ENCODE peak calls at places on chromosome 15, in four cellular contexts. W is fibroblast of lung; O is adrenal gland; Q is CD8-positive, alpha-beta T cell. S is an unnamed sample.
A peak's percentile ranks its signal among the peaks of the same experiment; 100 is the strongest.

GRCh38 chr15:39517122-39517855 is 63.6 kb upstream of the THBS1 start:
- DNase-seq in O (no peak), Q (no peak), W (no peak), S (no peak)

GRCh38 chr15:85100186-85100937 is 118.7 kb downstream of the PDE8A start:
- DNase-seq in Q (peak; percentile 6), W (no peak), O (no peak), S (no peak)

GRCh38 chr15:39282663-39283208 is 298.1 kb upstream of the THBS1 start:
- DNase-seq in Q (no peak), W (no peak), O (no peak), S (no peak)

GRCh38 chr15:70762469-70763119 is 764 bp downstream of the UACA start:
- DNase-seq in W (peak; percentile 86), Q (no peak), O (peak; percentile 47), S (peak; percentile 31)

GRCh38 chr15:37106490-37107001 is 6.2 kb upstream of the MEIS2 start:
- DNase-seq in O (peak; percentile 71), W (peak; percentile 63), Q (no peak), S (no peak)

GRCh38 chr15:59995568-59996349 is 8.4 kb upstream of the FOXB1 start:
- DNase-seq in W (no peak), Q (no peak), O (no peak), S (no peak)

GRCh38 chr15:89514596-89515406 is 18.4 kb upstream of the RHCG start:
- DNase-seq in Q (no peak), W (no peak), O (no peak), S (no peak)

GRCh38 chr15:70704731-70705130 is 58.6 kb downstream of the UACA start:
- DNase-seq in Q (no peak), O (no peak), W (no peak), S (no peak)

GRCh38 chr15:48899793-48900192 is 21.9 kb downstream of the EID1 start:
- DNase-seq in W (no peak), Q (no peak), O (no peak), S (no peak)

GRCh38 chr15:67820992-67821783 is 4.1 kb upstream of the SKOR1 start:
- DNase-seq in O (peak; percentile 56), Q (no peak), W (peak; percentile 56), S (no peak)
- H3K4me3 ChIP-seq in O (no peak overlapping the region), Q (no peak overlapping the region), W (no peak overlapping the region), S (no peak overlapping the region)

GRCh38 chr15:35487417-35487816 is 58.5 kb downstream of the DPH6 start:
- DNase-seq in Q (no peak), O (no peak), W (no peak), S (no peak)
- H3K9me3 ChIP-seq in Q (no peaks in the 10 kb centered on the region), O (no peaks in the 10 kb centered on the region), W (no peaks in the 10 kb centered on the region), S (no peaks in the 10 kb centered on the region)

GRCh38 chr15:92316586-92317295 is 76.9 kb upstream of the ST8SIA2 start:
- DNase-seq in Q (no peak), W (no peak), O (no peak), S (no peak)
- H3K4me1 ChIP-seq in Q (no peaks in the 10 kb centered on the region), W (no peaks in the 10 kb centered on the region), O (no peaks in the 10 kb centered on the region), S (no peaks in the 10 kb centered on the region)

DNA sequence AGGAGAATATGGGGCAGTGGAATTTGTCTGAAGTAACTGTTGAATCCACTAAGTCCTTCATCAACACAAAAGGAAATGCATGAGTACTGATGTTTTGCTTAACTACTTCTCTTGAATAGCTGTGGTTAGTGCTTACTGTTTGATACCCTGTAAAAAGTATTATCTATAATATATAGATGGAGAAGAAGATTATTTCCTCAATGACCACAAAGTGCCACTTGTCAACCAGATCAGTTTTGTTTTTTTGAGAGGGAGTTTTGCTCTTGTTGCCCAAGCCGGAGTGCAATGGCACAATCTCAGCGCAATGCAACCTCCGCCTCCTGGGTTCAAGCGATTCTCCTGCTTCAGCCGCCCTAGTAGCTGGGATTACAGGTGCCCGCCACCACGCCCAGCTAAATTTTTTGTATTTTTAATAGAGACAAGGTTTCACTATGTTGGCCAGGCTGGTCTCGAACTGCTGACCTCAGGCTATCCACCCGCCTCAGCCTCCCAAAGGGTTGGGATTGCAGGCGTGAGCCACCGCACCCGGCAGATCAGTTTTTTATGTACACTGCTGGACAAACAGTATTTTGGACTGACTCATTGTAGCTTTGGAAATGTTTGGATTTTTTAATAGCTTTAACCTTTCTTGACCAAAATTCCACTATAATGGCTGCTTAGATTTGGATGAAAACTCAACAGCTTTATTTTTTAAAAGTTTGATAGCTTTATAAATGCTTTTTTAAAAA is 1.5 kb upstream of the RPLP1 start:
- DNase-seq in O (no peak), Q (no peak), W (no peak), S (no peak)
- H3K4me3 ChIP-seq in O (no peak overlapping the region), Q (peak overlapping the region; percentile 86), W (no peak overlapping the region), S (no peak overlapping the region)

DNA sequence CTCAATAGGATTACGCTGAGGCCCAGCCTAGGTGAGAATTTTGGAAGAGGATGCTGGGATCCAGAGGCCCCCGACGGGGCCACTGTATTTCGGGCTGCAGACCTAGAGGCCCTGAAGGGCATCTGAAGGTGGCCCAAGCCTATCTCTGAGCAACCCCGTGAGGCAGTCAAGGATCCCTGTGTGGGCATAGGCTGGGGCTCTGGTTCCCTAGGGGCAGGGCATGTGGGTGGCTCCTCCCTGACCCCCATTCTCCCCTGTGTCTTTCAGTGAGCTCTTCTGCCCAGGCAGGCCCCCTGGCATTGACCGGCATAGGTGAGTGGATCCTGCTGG is 216.0 kb downstream of the SNRPN start:
- DNase-seq in Q (no peak), O (peak; percentile 8), W (no peak), S (no peak)
- H3K9me3 ChIP-seq in Q (no peaks in the 10 kb centered on the region), O (no peaks in the 10 kb centered on the region), W (no peaks in the 10 kb centered on the region), S (no peaks in the 10 kb centered on the region)

GRCh38 chr15:74317820-74318375 is 49.5 kb downstream of the CYP11A1 start:
- DNase-seq in Q (no peak), O (peak; percentile 60), W (peak; percentile 90), S (no peak)

GRCh38 chr15:74320358-74321247 is 46.8 kb downstream of the CYP11A1 start:
- DNase-seq in Q (no peak), O (peak; percentile 56), W (peak; percentile 45), S (peak; percentile 7)

GRCh38 chr15:74318376-74319137 is 48.9 kb downstream of the CYP11A1 start:
- DNase-seq in W (no peak), Q (no peak), O (no peak), S (no peak)

GRCh38 chr15:74319138-74319460 is 48.3 kb downstream of the CYP11A1 start:
- DNase-seq in O (no peak), W (no peak), Q (no peak), S (no peak)

GRCh38 chr15:74319596-74320357 is 47.7 kb downstream of the CYP11A1 start:
- DNase-seq in Q (no peak), W (no peak), O (no peak), S (peak; percentile 5)
- H3K4me1 ChIP-seq in Q (peaks cover 57% of the 10 kb centered on the region), W (peaks cover 21% of the 10 kb centered on the region), O (peaks cover 10% of the 10 kb centered on the region), S (peaks cover 11% of the 10 kb centered on the region)

DNA sequence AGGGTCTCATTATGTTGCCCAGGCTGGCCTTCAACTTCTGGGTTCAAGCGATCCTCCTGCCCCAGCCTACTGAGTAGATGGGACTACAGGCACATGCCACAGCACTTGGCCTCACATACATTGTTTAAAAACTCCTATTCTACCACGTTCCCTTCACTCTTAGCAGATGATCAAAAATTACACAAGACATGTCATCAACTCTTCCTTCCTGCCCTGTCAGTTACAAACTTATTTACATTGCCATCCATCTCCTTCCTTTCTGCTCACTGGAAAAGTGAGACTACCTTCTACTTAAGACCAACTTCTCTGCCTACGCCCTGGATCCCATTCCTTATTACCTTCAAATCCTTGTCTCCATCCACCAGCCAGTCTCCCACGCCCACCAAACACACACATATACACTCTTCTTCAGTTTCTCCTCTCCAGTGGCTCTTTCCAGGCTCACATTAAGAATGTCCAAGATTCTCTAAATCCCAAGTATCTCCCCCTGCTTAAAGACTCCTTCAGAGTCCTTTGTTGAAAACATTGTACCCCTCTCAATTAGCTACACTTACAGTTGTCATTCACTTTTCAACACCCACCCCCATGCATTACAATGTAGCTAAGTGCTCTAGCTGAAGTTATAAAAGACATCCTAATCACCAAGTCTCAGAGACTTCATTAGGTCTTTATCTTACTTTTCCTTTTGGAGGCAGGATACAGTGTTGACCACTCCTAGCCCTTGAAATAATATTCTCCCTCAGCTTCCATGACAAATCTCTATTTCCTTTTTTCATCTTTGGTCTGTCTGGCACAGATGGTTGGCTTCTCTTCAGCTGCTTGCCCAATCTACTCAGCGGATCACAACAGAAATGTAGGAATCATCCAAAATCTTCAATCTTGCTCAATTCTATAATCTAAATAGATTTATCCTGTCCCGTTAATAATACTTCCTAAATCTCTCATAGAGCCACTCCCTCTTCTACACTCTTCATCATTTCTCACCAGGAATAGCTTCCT is 4.2 kb downstream of the PEAK1 start:
- DNase-seq in W (peak; percentile 80), Q (no peak), O (no peak), S (no peak)
- H3K4me3 ChIP-seq in W (no peak overlapping the region), Q (no peak overlapping the region), O (no peak overlapping the region), S (no peak overlapping the region)

GRCh38 chr15:22231603-22232002 is 151.3 kb downstream of the OR4M2 start:
- DNase-seq in W (no peak), Q (no peak), O (no peak), S (no peak)
- H3K9me3 ChIP-seq in W (peaks cover 6% of the 10 kb centered on the region), Q (no peaks in the 10 kb centered on the region), O (no peaks in the 10 kb centered on the region), S (no peaks in the 10 kb centered on the region)

GRCh38 chr15:77510066-77511044 is 89.7 kb downstream of the HMG20A start:
- DNase-seq in Q (no peak), O (no peak), W (no peak), S (no peak)
- H3K4me1 ChIP-seq in Q (no peaks in the 10 kb centered on the region), O (peaks cover 14% of the 10 kb centered on the region), W (peaks cover 18% of the 10 kb centered on the region), S (no peaks in the 10 kb centered on the region)

DNA sequence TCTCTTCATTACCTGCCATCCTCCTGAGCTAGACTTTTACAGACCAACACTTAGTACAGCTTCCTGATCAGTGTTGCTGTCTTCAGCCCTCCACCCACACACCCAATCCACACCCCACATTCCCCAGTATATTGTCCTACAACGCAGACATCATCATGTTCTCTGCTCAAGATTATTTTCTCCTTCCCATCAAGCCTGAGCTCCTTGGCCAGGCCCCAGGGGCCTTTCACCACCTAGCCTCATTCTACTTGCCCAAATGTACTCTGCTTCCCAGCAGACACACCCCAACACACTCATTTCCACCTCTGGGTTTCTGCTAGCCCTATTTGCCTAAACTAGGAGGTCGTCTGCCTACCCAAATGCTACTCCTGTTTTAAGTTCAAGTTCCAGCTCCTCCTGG is 37.0 kb downstream of the DAPK2 start:
- DNase-seq in Q (no peak), W (no peak), O (no peak), S (no peak)
- H3K4me3 ChIP-seq in Q (no peak overlapping the region), W (no peak overlapping the region), O (no peak overlapping the region), S (no peak overlapping the region)